ENCODE peak calls at places on chromosomes 16 and 17, in five cellular contexts. S, P, I, M and D are unnamed samples.

GRCh38 chr17:38322897-38323296 is 20.9 kb downstream of the GPR179 start:
- DNase-seq in S (no peak), P (no peak), I (no peak), M (no peak), D (no peak)

GRCh38 chr17:61502292-61502691 is 50.1 kb downstream of the TBX4 start:
- DNase-seq in S (no peak), P (no peak), I (no peak), M (no peak), D (no peak)

GRCh38 chr17:29930399-29931010 is 477 bp upstream of the SSH2 start:
- DNase-seq in S (no peak), P (no peak), I (no peak), M (no peak), D (no peak)

GRCh38 chr17:67421869-67422273 is 44.8 kb downstream of the PITPNC1 start:
- DNase-seq in S (no peak), P (no peak), I (no peak), M (no peak), D (peak; percentile 42)

GRCh38 chr16:8736123-8736680 is 61.2 kb downstream of the TMEM186 start:
- DNase-seq in S (no peak), P (no peak), I (no peak), M (no peak), D (no peak)

GRCh38 chr16:11554054-11554453 is 32.7 kb downstream of the LITAF start:
- DNase-seq in S (no peak), P (no peak), I (no peak), M (no peak), D (no peak)

GRCh38 chr16:20308801-20309590 is 18.3 kb downstream of the GP2 start:
- DNase-seq in S (no peak), P (no peak), I (no peak), M (no peak), D (no peak)

GRCh38 chr17:46727572-46728348 is 90.7 kb downstream of the WNT3 start:
- DNase-seq in S (no peak), P (no peak), I (no peak), M (no peak), D (peak; percentile 45)

GRCh38 chr17:59178266-59178665 is 22.7 kb downstream of the PRR11 start:
- DNase-seq in S (no peak), P (no peak), I (no peak), M (no peak), D (no peak)

GRCh38 chr16:53061701-53062159 is 6.9 kb downstream of the CHD9 start:
- DNase-seq in S (peak; percentile 73), P (peak; percentile 49), I (no peak), M (no peak), D (no peak)

GRCh38 chr16:20383106-20384029 is 21.2 kb downstream of the PDILT start:
- DNase-seq in S (no peak), P (peak; percentile 19), I (no peak), M (no peak), D (peak; percentile 30)

GRCh38 chr16:65702707-65703402 is 581.0 kb upstream of the CDH11 start:
- DNase-seq in S (no peak), P (no peak), I (no peak), M (no peak), D (no peak)

GRCh38 chr17:48751733-48752398 is 23.3 kb upstream of the HOXB13 start:
- DNase-seq in S (no peak), P (no peak), I (no peak), M (no peak), D (no peak)

GRCh38 chr17:72452286-72453173 is 331.7 kb downstream of the SOX9 start:
- DNase-seq in S (no peak), P (no peak), I (no peak), M (no peak), D (no peak)

GRCh38 chr17:76714822-76715461 is 4.2 kb upstream of the MXRA7 start:
- DNase-seq in S (peak; percentile 73), P (peak; percentile 72), I (peak; percentile 70), M (peak; percentile 80), D (no peak)

GRCh38 chr16:66899945-66900688 is 18.6 kb downstream of the CDH16 start:
- DNase-seq in S (peak; percentile 76), P (peak; percentile 79), I (peak; percentile 81), M (peak; percentile 81), D (peak; percentile 53)

GRCh38 chr17:40561294-40561870 is 3.9 kb downstream of the CCR7 start:
- DNase-seq in S (no peak), P (no peak), I (no peak), M (no peak), D (no peak)

GRCh38 chr17:40558651-40559015 is 6.6 kb downstream of the CCR7 start:
- DNase-seq in S (no peak), P (no peak), I (no peak), M (no peak), D (no peak)

GRCh38 chr17:40559016-40559853 is 6.0 kb downstream of the CCR7 start:
- DNase-seq in S (no peak), P (no peak), I (no peak), M (no peak), D (no peak)

GRCh38 chr17:40560592-40561293 is 4.5 kb downstream of the CCR7 start:
- DNase-seq in S (no peak), P (no peak), I (no peak), M (no peak), D (no peak)

DNA sequence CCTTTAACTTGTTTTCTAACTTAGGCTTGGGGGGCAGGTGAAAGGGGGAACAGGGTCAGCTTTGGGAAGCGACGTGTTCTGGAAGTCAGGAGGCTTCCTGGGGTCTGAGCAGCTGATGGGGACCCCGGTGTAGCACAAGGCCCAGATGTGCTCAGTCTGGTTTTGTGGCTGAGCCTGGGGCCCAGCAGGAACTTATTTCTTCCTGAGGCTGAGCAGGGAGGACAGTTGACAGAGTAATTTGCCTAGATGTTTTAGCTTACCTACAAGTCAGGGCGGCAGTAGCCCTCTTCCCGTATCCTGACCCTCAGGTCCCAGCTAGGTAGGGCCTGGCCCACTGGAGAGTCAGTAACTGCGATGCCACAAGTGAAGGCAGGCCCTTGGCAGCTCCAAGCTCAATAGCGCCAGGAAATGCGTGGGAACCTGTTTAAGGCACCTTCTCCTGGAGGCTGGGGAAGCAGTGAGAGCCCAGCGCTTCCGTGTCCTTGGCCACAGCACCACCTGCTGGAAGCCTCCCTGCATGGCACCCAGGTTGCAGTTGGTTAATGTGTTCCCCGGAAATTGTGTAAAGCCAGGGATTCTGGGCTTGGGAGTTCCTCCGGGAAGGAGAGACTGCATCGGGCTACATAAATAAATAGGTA is 5.2 kb downstream of the CCR7 start:
- DNase-seq in S (peak; percentile 89), P (peak; percentile 88), I (peak; percentile 89), M (peak; percentile 91), D (peak; percentile 89)
- TF ChIP-seq CTCF in S (peak; percentile 99), P (peak; percentile 99), I (peak; percentile 99), M (peak; percentile 99), D (peak; percentile 99)

GRCh38 chr17:66331038-66331816 is 28.8 kb downstream of the PRKCA start:
- DNase-seq in S (no peak), P (no peak), I (no peak), M (no peak), D (no peak)
- H3K4me3 ChIP-seq in S (no peak overlapping the region), P (no peak overlapping the region), I (no peak overlapping the region), M (no peak overlapping the region), D (no peak overlapping the region)

GRCh38 chr17:52678211-52678610 is 519.7 kb upstream of the CA10 start:
- DNase-seq in S (no peak), P (no peak), I (no peak), M (no peak), D (no peak)
- H3K9me3 ChIP-seq in S (peaks cover 16% of the 10 kb centered on the region), P (peaks cover 43% of the 10 kb centered on the region), I (peaks cover 31% of the 10 kb centered on the region), M (no peaks in the 10 kb centered on the region), D (peaks cover 16% of the 10 kb centered on the region)

GRCh38 chr16:30063893-30064745 is 1.4 kb upstream of the ALDOA start:
- DNase-seq in S (peak; percentile 86), P (peak; percentile 84), I (peak; percentile 72), M (peak; percentile 86), D (no peak)
- TF ChIP-seq CTCF in S (peak; percentile 33), P (peak; percentile 46), I (peak; percentile 61), M (peak; percentile 39), D (peak; percentile 15)